ENCODE peak calls at places on chromosomes 12 and 14, in five cellular contexts. O is pancreas, N is foreskin fibroblast, A is lower leg skin, C is fibroblast of the aortic adventitia. B is an unnamed sample.
A peak's percentile ranks its signal among the peaks of the same experiment; 100 is the strongest.

GRCh38 chr12:65759735-65760134 is 64.5 kb upstream of the HMGA2 start:
- DNase-seq in A (no peak), O (no peak), C (no peak), N (no peak), B (no peak)

GRCh38 chr12:74415633-74416032 is 122.0 kb upstream of the ATXN7L3B start:
- DNase-seq in O (no peak), N (peak; percentile 15), A (no peak), C (peak; percentile 22), B (peak; percentile 48)

GRCh38 chr12:69459477-69459876 is 10.7 kb upstream of the FRS2 start:
- DNase-seq in O (no peak), C (no peak), A (no peak), N (no peak), B (no peak)

GRCh38 chr12:103841690-103842584 is 903 bp upstream of the NT5DC3 start:
- DNase-seq in A (peak; percentile 90), C (peak; percentile 31), N (peak; percentile 97), O (peak; percentile 54), B (peak; percentile 40)

GRCh38 chr14:29926701-29927595 is 699 bp downstream of the PRKD1 start:
- DNase-seq in O (peak; percentile 61), N (peak; percentile 83), C (peak; percentile 32), A (no peak), B (peak; percentile 64)

GRCh38 chr12:5034605-5035004 is 9.1 kb upstream of the KCNA5 start:
- DNase-seq in N (no peak), C (no peak), A (no peak), O (no peak), B (no peak)

GRCh38 chr14:55801121-55801520 is 221.1 kb downstream of the KTN1 start:
- DNase-seq in A (no peak), O (no peak), C (no peak), N (no peak), B (no peak)

GRCh38 chr14:57732886-57733285 is 133.0 kb downstream of the SLC35F4 start:
- DNase-seq in A (no peak), N (peak; percentile 26), C (peak; percentile 65), O (no peak), B (peak; percentile 77)

GRCh38 chr12:92055877-92056276 is 89.8 kb downstream of the BTG1 start:
- DNase-seq in O (peak; percentile 53), C (no peak), A (no peak), N (no peak), B (no peak)

GRCh38 chr12:78793982-78794381 is 70.6 kb upstream of the SYT1 start:
- DNase-seq in C (no peak), O (no peak), N (no peak), A (no peak), B (no peak)

GRCh38 chr12:112161711-112162110 is 36.4 kb downstream of the TRAFD1 start:
- DNase-seq in O (no peak), A (no peak), C (no peak), N (no peak), B (no peak)

GRCh38 chr12:91274886-91275285 is 92.3 kb upstream of the DCN start:
- DNase-seq in N (peak; percentile 48), A (no peak), C (peak; percentile 76), O (peak; percentile 63), B (peak; percentile 88)

GRCh38 chr12:53223391-53224267 is 8.4 kb downstream of the RARG start:
- DNase-seq in C (peak; percentile 61), O (no peak), A (no peak), N (peak; percentile 83), B (peak; percentile 77)

GRCh38 chr12:14408208-14408607 is 42.7 kb downstream of the ATF7IP start:
- DNase-seq in O (no peak), N (peak; percentile 16), C (peak; percentile 64), A (no peak), B (peak; percentile 64)

GRCh38 chr12:66915312-66915904 is 236.5 kb upstream of the GRIP1 start:
- DNase-seq in C (no peak), N (no peak), A (no peak), O (no peak), B (no peak)

GRCh38 chr12:75177997-75178396 is 31.6 kb downstream of the KCNC2 start:
- DNase-seq in C (peak; percentile 90), N (peak; percentile 95), A (no peak), O (no peak), B (peak; percentile 65)

GRCh38 chr12:117063162-117063911 is 35.9 kb downstream of the TESC start:
- DNase-seq in O (peak; percentile 52), A (no peak), N (no peak), C (no peak), B (no peak)

GRCh38 chr12:88145567-88146347 is 3.6 kb downstream of the TMTC3 start:
- DNase-seq in A (no peak), C (no peak), O (no peak), N (no peak), B (no peak)

GRCh38 chr12:57475271-57476161 is 4.2 kb downstream of the ARHGAP9 start:
- DNase-seq in O (no peak), C (peak; percentile 37), N (peak; percentile 64), A (no peak), B (peak; percentile 42)

GRCh38 chr12:56377310-56377988 is 14.8 kb upstream of the APOF start:
- DNase-seq in N (peak; percentile 62), C (peak; percentile 23), A (no peak), O (no peak), B (peak; percentile 70)

GRCh38 chr14:68663385-68664076 is 129.3 kb downstream of the ZFP36L1 start:
- DNase-seq in O (no peak), C (no peak), N (peak; percentile 65), A (peak; percentile 74), B (peak; percentile 40)

GRCh38 chr12:84698576-84699333 is 213.8 kb downstream of the SLC6A15 start:
- DNase-seq in A (no peak), N (no peak), O (no peak), C (no peak), B (no peak)

DNA sequence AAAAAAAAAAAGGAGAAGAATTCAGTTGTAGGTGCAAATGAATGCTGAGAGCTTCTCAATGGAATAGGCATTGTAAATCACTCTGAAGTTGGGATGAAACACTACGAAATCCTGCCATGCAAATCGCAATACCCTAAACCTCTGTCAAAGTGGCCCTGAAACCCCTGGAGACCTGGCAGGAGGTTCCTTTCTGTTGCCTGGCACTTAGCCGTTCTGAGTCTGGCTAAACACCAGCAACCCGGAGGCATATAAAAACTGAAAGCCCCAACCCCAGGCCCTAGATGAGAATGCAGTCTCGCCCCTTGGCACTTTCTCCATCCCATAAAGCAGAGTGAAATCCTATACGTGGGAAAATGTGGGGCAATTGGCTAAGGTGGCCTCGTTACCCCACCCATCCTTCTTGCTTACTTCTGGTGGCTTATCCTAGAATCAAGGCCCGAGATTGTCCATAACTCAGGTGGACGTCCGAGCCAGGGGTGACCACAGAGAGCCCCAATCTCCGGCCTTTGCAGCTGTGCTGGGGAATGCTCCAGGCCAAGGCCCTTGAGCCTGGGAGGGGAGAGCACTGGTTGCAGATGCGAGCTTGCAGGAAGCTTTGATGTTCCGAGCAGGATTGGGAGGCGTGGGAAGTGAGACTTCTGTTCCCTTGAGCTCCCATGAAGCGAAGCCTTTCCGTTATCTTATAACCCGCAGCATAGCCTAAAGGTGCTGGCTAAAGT is 151.7 kb upstream of the PARP11 start:
- DNase-seq in O (peak; percentile 84), N (no peak), A (no peak), C (no peak), B (no peak)
- H3K4me3 ChIP-seq in O (no peak overlapping the region), N (no peak overlapping the region), A (no peak overlapping the region), C (no peak overlapping the region), B (no peak overlapping the region)

DNA sequence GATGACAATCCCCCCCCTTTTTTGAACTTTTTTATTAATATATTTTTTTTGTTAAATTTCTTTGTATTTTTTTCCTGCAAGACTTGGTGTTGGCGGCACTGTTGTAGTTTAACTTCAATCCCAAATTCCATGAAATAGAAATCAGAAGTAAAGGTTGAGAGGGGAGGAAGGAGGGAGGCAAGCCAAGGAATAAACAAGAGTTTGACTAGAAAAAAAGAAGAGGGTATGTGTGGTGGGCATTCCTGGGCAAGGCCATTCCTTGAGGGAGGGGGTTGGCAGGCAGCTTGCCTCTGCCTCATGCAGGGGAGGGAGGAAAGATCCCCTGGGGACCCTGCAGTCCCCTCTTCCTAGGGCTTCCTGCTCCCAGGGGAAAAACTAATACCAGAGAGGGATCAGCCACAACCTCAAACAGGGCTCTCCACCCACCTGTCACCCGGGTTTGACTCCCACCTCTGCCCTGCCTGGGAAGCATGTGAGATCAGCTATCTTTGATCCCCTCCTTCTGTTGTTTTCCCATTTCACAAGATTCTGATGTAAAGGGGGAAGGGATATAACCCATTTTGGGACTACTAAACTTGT is 519 bp upstream of the AP1G2 start:
- DNase-seq in A (peak; percentile 80), N (no peak), C (no peak), O (no peak), B (no peak)
- H3K4me3 ChIP-seq in A (no peak overlapping the region), N (peak overlapping the region; percentile 54), C (no peak overlapping the region), O (peak overlapping the region; percentile 29), B (peak overlapping the region; percentile 69)

DNA sequence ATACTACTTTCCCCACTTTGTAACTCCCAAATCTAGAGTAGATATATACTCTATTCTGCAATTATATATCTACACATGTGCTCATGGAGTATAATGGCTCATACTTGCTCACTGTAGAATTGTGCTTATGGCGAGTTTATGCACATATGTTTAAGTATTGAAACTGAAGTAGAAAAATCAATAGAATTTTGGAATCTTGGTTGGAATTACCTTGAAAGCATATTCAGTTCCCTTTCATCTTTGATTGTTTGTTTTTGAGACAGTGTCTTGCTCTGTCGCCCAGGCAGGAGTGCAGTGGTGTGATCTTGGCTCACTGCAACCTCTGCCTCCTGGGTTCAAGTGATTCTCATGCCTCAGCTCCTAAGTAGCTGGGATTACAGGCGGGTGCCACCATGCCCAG is 4.5 kb downstream of the KLRG1 start:
- DNase-seq in O (no peak), A (no peak), C (no peak), N (no peak), B (no peak)
- H3K4me3 ChIP-seq in O (no peak overlapping the region), A (no peak overlapping the region), C (no peak overlapping the region), N (no peak overlapping the region), B (no peak overlapping the region)

DNA sequence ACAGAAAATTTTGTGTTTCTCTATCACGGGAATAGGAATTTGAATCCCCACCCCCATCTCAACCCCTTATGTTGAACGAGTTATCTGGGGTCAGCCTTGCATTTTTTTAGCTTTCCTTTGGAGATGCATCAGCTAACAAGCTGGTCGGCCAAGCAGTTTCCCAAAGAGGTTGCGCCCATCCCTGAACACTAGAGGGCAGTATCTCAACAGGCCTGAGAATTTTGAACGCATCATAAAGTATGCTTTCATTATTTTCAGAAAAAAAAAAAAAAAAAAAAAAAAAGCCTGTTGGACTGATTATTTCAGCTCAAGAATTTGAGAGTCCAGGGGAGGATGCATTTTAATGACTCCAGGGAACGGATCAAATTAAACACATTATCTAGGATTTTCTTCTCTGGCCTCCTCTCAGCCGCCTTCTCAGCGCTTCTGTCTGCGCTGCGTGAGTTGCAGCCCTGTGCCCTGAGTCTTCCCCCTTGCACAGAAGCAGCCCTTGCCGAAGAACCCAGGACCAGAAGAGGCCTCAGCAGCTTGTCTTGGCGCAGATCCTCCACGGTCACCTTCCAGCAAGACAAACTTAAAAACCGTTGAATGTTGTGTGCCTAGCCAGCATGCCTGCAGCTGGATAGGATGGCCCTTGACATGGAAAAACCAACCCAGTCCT is 76.5 kb upstream of the GZMB start:
- DNase-seq in C (peak; percentile 67), O (no peak), N (peak; percentile 76), A (peak; percentile 91), B (peak; percentile 77)
- H3K4me3 ChIP-seq in C (peak overlapping the region; percentile 2), O (no peak overlapping the region), N (peak overlapping the region; percentile 1), A (no peak overlapping the region), B (peak overlapping the region; percentile 22)